ENCODE peak calls at places on chromosomes 4 and X, in ten cellular contexts. W, A, U, X, K, R, I, Z, H and C are unnamed samples.

GRCh38 chr4:5976921-5977320 is 41.3 kb downstream of the C4orf50 start:
- DNase-seq in H (no peak), U (no peak), Z (no peak), R (no peak), W (no peak), X (no peak), I (no peak), K (no peak), A (no peak), C (no peak)

GRCh38 chr4:45477311-45477733 is 646.5 kb downstream of the GABRG1 start:
- DNase-seq in H (no peak), A (no peak), U (no peak), I (no peak), W (no peak), R (no peak), X (no peak), Z (no peak), K (no peak), C (no peak)

GRCh38 chr4:10112658-10113284 is 3.8 kb downstream of the WDR1 start:
- DNase-seq in U (no peak), X (no peak), H (no peak), I (no peak), Z (no peak), R (no peak), A (no peak), W (no peak), K (no peak), C (no peak)

GRCh38 chr4:182297659-182298058 is 54.5 kb downstream of the TENM3 start:
- DNase-seq in U (no peak), K (no peak), W (no peak), X (no peak), H (peak; percentile 80), A (peak; percentile 63), Z (no peak), I (no peak), R (no peak), C (no peak)

GRCh38 chr4:125639182-125639621 is 324.4 kb downstream of the FAT4 start:
- DNase-seq in Z (no peak), A (peak; percentile 36), W (peak; percentile 17), H (peak; percentile 15), X (no peak), I (peak; percentile 68), U (no peak), R (no peak), K (no peak), C (no peak)

GRCh38 chr4:121189351-121189750 is 25.2 kb upstream of the TNIP3 start:
- DNase-seq in K (no peak), Z (no peak), X (no peak), U (no peak), W (no peak), I (no peak), R (no peak), A (no peak), H (no peak), C (no peak)

GRCh38 chr4:10655968-10656367 is 28.6 kb downstream of the CLNK start:
- DNase-seq in H (peak; percentile 84), X (no peak), W (no peak), A (peak; percentile 59), Z (no peak), U (no peak), K (no peak), R (no peak), I (no peak), C (no peak)

GRCh38 chrX:13059269-13059668 is 14.8 kb upstream of the FAM9C start:
- DNase-seq in R (no peak), A (no peak), I (no peak), K (no peak), X (no peak), W (no peak), H (no peak), U (no peak), Z (no peak), C (no peak)

GRCh38 chrX:44260609-44261008 is 82.9 kb downstream of the EFHC2 start:
- DNase-seq in R (no peak), H (no peak), U (no peak), W (no peak), X (no peak), K (no peak), I (no peak), A (no peak), Z (no peak), C (no peak)

GRCh38 chr4:108891921-108892320 is 129.1 kb upstream of the ETNPPL start:
- DNase-seq in W (no peak), H (no peak), I (no peak), U (no peak), X (no peak), A (no peak), Z (no peak), R (no peak), K (no peak), C (no peak)